ENCODE peak calls at places on chromosomes 7 and 10, in five cellular contexts. One of them, this sample, is unnamed. For H3K79me2, the result is how much of the 10 kb centered on the place peaks cover.

GRCh38 chr7:50356212-50356944 is 51.9 kb downstream of the IKZF1 start:
- DNase-seq in K562: peak
- DNase-seq in GM12878: no peak
- DNase-seq in H1: no peak
- DNase-seq in HepG2: no peak
- DNase-seq in this sample: no peak

GRCh38 chr10:80855348-80855971 is 317.8 kb downstream of the SH2D4B start:
- DNase-seq in H1: peak
- DNase-seq in K562: peak
- DNase-seq in HepG2: peak
- DNase-seq in GM12878: peak
- DNase-seq in this sample: no peak

GRCh38 chr7:17365776-17366175 is 67.3 kb downstream of the AHR start:
- DNase-seq in K562: no peak
- DNase-seq in GM12878: no peak
- DNase-seq in H1: no peak
- DNase-seq in HepG2: no peak
- DNase-seq in this sample: no peak

GRCh38 chr7:129494041-129494440 is 8.3 kb upstream of the SMKR1 start:
- DNase-seq in GM12878: peak
- DNase-seq in HepG2: no peak
- DNase-seq in K562: no peak
- DNase-seq in H1: no peak
- DNase-seq in this sample: no peak

GRCh38 chr7:121485457-121486243 is 89.5 kb upstream of the FAM3C start:
- DNase-seq in GM12878: no peak
- DNase-seq in HepG2: no peak
- DNase-seq in K562: no peak
- DNase-seq in H1: no peak
- DNase-seq in this sample: no peak

GRCh38 chr10:27542812-27543211 is 38.7 kb downstream of the RAB18 start:
- DNase-seq in HepG2: no peak
- DNase-seq in K562: no peak
- DNase-seq in GM12878: no peak
- DNase-seq in H1: no peak
- DNase-seq in this sample: no peak

GRCh38 chr10:14063531-14064317 is 267.0 kb downstream of the FRMD4A start:
- DNase-seq in GM12878: no peak
- DNase-seq in K562: no peak
- DNase-seq in H1: no peak
- DNase-seq in HepG2: no peak
- DNase-seq in this sample: no peak

GRCh38 chr10:3391657-3392056 is 219.1 kb upstream of the PITRM1 start:
- DNase-seq in H1: no peak
- DNase-seq in GM12878: no peak
- DNase-seq in K562: no peak
- DNase-seq in HepG2: no peak
- DNase-seq in this sample: no peak

GRCh38 chr10:22740180-22740579 is 25.8 kb upstream of the PIP4K2A start:
- DNase-seq in K562: no peak
- DNase-seq in H1: no peak
- DNase-seq in HepG2: peak
- DNase-seq in GM12878: no peak
- DNase-seq in this sample: no peak

GRCh38 chr10:88408111-88408510 is 175.0 kb downstream of the RNLS start:
- DNase-seq in GM12878: no peak
- DNase-seq in H1: no peak
- DNase-seq in K562: no peak
- DNase-seq in HepG2: no peak
- DNase-seq in this sample: no peak

GRCh38 chr7:91383186-91383585 is 119.0 kb downstream of the FZD1 start:
- DNase-seq in GM12878: no peak
- DNase-seq in H1: no peak
- DNase-seq in HepG2: no peak
- DNase-seq in K562: no peak
- DNase-seq in this sample: no peak

GRCh38 chr7:73521636-73522080 is 435 bp downstream of the BAZ1B start:
- DNase-seq in HepG2: peak
- DNase-seq in K562: peak
- DNase-seq in GM12878: no peak
- DNase-seq in H1: peak
- DNase-seq in this sample: no peak

GRCh38 chr7:89887489-89887888 is 266.8 kb upstream of the STEAP1 start:
- DNase-seq in HepG2: peak
- DNase-seq in K562: no peak
- DNase-seq in GM12878: no peak
- DNase-seq in H1: no peak
- DNase-seq in this sample: no peak

GRCh38 chr10:85600744-85601081 is 765.9 kb downstream of the GRID1 start:
- DNase-seq in K562: no peak
- DNase-seq in HepG2: no peak
- DNase-seq in GM12878: no peak
- DNase-seq in H1: peak
- DNase-seq in this sample: no peak

GRCh38 chr10:17882557-17882956 is 69.2 kb upstream of the SLC39A12 start:
- DNase-seq in H1: no peak
- DNase-seq in K562: no peak
- DNase-seq in GM12878: no peak
- DNase-seq in HepG2: no peak
- DNase-seq in this sample: no peak

GRCh38 chr10:59674211-59674836 is 35.3 kb downstream of the SLC16A9 start:
- DNase-seq in GM12878: no peak
- DNase-seq in H1: no peak
- DNase-seq in K562: no peak
- DNase-seq in HepG2: no peak
- DNase-seq in this sample: no peak

GRCh38 chr10:4885142-4885541 is 59.1 kb downstream of the AKR1E2 start:
- DNase-seq in HepG2: no peak
- DNase-seq in GM12878: no peak
- DNase-seq in K562: no peak
- DNase-seq in H1: no peak
- DNase-seq in this sample: no peak

GRCh38 chr7:157685430-157686284 is 348.9 kb downstream of the DNAJB6 start:
- DNase-seq in H1: peak
- DNase-seq in HepG2: no peak
- DNase-seq in K562: no peak
- DNase-seq in GM12878: no peak
- DNase-seq in this sample: no peak

GRCh38 chr7:16526742-16527540 is at the start of gene LRRC72:
- DNase-seq in H1: no peak
- DNase-seq in K562: no peak
- DNase-seq in GM12878: no peak
- DNase-seq in HepG2: no peak
- DNase-seq in this sample: no peak

GRCh38 chr10:22980822-22981221 is 53.0 kb downstream of the ARMC3 start:
- DNase-seq in HepG2: no peak
- DNase-seq in GM12878: no peak
- DNase-seq in H1: no peak
- DNase-seq in K562: no peak
- DNase-seq in this sample: no peak

GRCh38 chr7:957418-958220 is 3.1 kb upstream of the ADAP1 start:
- DNase-seq in H1: no peak
- DNase-seq in GM12878: no peak
- DNase-seq in K562: no peak
- DNase-seq in HepG2: peak
- DNase-seq in this sample: no peak

GRCh38 chr7:14836006-14836405 is 66.5 kb downstream of the DGKB start:
- DNase-seq in H1: no peak
- DNase-seq in K562: no peak
- DNase-seq in GM12878: no peak
- DNase-seq in HepG2: no peak
- DNase-seq in this sample: no peak

GRCh38 chr7:112946350-112946749 is 140.3 kb downstream of the GPR85 start:
- DNase-seq in H1: no peak
- DNase-seq in HepG2: no peak
- DNase-seq in GM12878: no peak
- DNase-seq in K562: no peak
- DNase-seq in this sample: no peak

GRCh38 chr7:64640504-64640903 is 25.4 kb upstream of the ZNF107 start:
- DNase-seq in HepG2: no peak
- DNase-seq in K562: no peak
- DNase-seq in GM12878: no peak
- DNase-seq in H1: no peak
- DNase-seq in this sample: no peak

GRCh38 chr10:97724341-97724941 is 10.9 kb downstream of the MARVELD1 start:
- DNase-seq in GM12878: no peak
- DNase-seq in HepG2: peak
- DNase-seq in H1: no peak
- DNase-seq in K562: no peak
- DNase-seq in this sample: no peak

GRCh38 chr10:71984798-71985388 is 20.7 kb downstream of the CHST3 start:
- DNase-seq in H1: no peak
- DNase-seq in GM12878: peak
- DNase-seq in K562: no peak
- DNase-seq in HepG2: no peak
- DNase-seq in this sample: no peak

GRCh38 chr10:24247841-24248240 is 38.9 kb downstream of the KIAA1217 start:
- DNase-seq in K562: no peak
- DNase-seq in GM12878: no peak
- DNase-seq in HepG2: no peak
- DNase-seq in H1: no peak
- DNase-seq in this sample: no peak

GRCh38 chr10:26386800-26387199 is 51.3 kb upstream of the APBB1IP start:
- DNase-seq in HepG2: no peak
- DNase-seq in GM12878: no peak
- DNase-seq in K562: no peak
- DNase-seq in H1: no peak
- DNase-seq in this sample: no peak

GRCh38 chr7:3312583-3312982 is 11.5 kb downstream of the SDK1 start:
- DNase-seq in GM12878: no peak
- DNase-seq in HepG2: no peak
- DNase-seq in H1: no peak
- DNase-seq in K562: no peak
- DNase-seq in this sample: no peak
- H3K79me2 ChIP-seq in GM12878: under half
- H3K79me2 ChIP-seq in HepG2: under half
- H3K79me2 ChIP-seq in H1: under half
- H3K79me2 ChIP-seq in K562: under half
- H3K79me2 ChIP-seq in this sample: under half

DNA sequence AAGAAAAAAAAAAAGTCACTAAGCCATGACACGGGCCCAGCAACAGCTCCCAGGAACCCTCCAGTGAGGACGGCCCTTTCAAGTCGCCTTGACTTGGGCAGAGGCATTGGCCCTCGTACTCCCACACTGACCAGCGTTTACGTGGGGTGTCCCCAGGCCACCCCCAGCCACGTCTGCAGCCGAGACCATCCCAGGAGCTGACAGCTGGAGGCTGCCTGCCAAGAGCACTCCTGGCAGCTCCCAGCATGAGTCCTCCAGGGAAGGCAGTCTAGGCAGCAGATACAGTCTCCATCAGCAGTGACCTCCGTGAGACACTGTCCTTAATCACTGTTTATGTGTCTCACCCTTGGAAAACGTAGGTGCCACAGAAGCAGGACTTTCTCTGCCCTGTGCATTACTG is 86.5 kb downstream of the PROSER2 start:
- DNase-seq in H1: no peak
- DNase-seq in HepG2: no peak
- DNase-seq in K562: no peak
- DNase-seq in GM12878: no peak
- DNase-seq in this sample: no peak
- H3K27ac ChIP-seq in H1: no peak
- H3K27ac ChIP-seq in HepG2: no peak
- H3K27ac ChIP-seq in K562: no peak
- H3K27ac ChIP-seq in GM12878: no peak
- H3K27ac ChIP-seq in this sample: no peak

GRCh38 chr7:37366445-37366844 is 82.2 kb downstream of the ELMO1 start:
- DNase-seq in GM12878: no peak
- DNase-seq in HepG2: no peak
- DNase-seq in H1: no peak
- DNase-seq in K562: no peak
- DNase-seq in this sample: no peak

GRCh38 chr7:37365405-37365804 is 83.3 kb downstream of the ELMO1 start:
- DNase-seq in H1: no peak
- DNase-seq in GM12878: no peak
- DNase-seq in HepG2: no peak
- DNase-seq in K562: no peak
- DNase-seq in this sample: no peak

GRCh38 chr7:37362802-37363201 is 85.9 kb downstream of the ELMO1 start:
- DNase-seq in K562: no peak
- DNase-seq in GM12878: no peak
- DNase-seq in H1: no peak
- DNase-seq in HepG2: no peak
- DNase-seq in this sample: no peak

GRCh38 chr7:37364871-37365270 is 83.8 kb downstream of the ELMO1 start:
- DNase-seq in GM12878: no peak
- DNase-seq in H1: no peak
- DNase-seq in HepG2: no peak
- DNase-seq in K562: no peak
- DNase-seq in this sample: no peak

GRCh38 chr7:37363536-37364172 is 85.0 kb downstream of the ELMO1 start:
- DNase-seq in H1: no peak
- DNase-seq in HepG2: no peak
- DNase-seq in GM12878: no peak
- DNase-seq in K562: no peak
- DNase-seq in this sample: no peak
- TF ChIP-seq SP1 in H1: no peak
- TF ChIP-seq SP1 in HepG2: no peak
- TF ChIP-seq SP1 in GM12878: no peak
- TF ChIP-seq SP1 in K562: no peak
- TF ChIP-seq SP1 in this sample: no peak

DNA sequence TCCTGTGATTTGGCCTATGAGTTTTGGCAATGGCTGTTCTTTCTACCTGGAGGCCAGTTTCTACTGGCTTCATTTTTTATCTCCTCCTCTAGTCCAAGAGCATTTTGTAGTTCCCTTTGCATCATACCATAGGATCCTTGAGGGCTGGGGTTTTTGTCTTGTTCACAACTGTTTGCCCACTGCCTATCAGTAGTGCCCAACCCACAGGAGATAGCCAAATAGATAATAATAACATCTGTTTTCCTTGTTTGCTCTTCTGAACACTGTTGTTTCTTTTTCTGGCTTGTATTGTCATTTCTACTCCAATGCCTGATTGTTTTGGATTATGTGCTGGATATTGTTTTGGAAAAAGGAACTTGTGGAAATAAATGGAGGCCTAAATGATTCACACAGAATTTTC is 3.4 kb downstream of the CDK1 start:
- DNase-seq in H1: no peak
- DNase-seq in GM12878: no peak
- DNase-seq in K562: peak
- DNase-seq in HepG2: no peak
- DNase-seq in this sample: no peak
- H3K79me2 ChIP-seq in H1: half or more
- H3K79me2 ChIP-seq in GM12878: half or more
- H3K79me2 ChIP-seq in K562: half or more
- H3K79me2 ChIP-seq in HepG2: half or more
- H3K79me2 ChIP-seq in this sample: half or more

DNA sequence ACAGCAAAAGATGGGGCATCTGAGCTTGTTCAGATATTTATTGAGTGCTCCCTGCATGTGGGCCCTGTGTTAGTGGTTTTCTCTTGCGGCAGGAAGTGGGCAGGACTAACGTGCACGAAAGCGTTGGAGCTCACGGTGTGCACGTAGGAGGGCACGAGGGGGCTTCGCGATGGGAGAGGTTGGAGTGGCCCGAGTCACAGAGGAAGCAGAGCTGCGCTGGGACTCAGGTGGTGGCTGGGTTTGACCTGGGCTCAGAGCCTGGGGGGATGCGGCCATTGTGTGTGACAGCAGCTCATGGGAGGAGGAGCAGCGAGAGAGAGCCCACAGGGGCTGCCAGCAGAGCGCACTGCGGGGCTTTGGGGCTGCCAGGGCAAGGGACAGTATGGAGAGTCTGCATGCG is 7.7 kb downstream of the ZSCAN25 start:
- DNase-seq in GM12878: no peak
- DNase-seq in HepG2: no peak
- DNase-seq in K562: no peak
- DNase-seq in H1: no peak
- DNase-seq in this sample: no peak
- H3K27ac ChIP-seq in GM12878: no peak
- H3K27ac ChIP-seq in HepG2: no peak
- H3K27ac ChIP-seq in K562: no peak
- H3K27ac ChIP-seq in H1: no peak
- H3K27ac ChIP-seq in this sample: no peak

This sample was measured in HCT116.